ENCODE peak calls at places on chromosomes 4 and X, in ten cellular contexts. I is fibroblast of lung, F is OCI-LY7, M is IMR-90, D is ovary, H is upper lobe of left lung, S is GM23248, E is tibial artery, Z is A549, W is thoracic aorta. C is an unnamed sample.

GRCh38 chr4:21304061-21304541 is 603.8 kb downstream of the PACRGL start:
- DNase-seq in M (no peak), F (no peak), S (peak; percentile 2), H (peak; percentile 77), Z (no peak), E (no peak), D (peak; percentile 19), I (no peak), W (no peak), C (peak; percentile 7)

GRCh38 chr4:44522761-44523445 is 74.3 kb upstream of the KCTD8 start:
- DNase-seq in Z (no peak), D (no peak), W (no peak), I (no peak), H (no peak), S (no peak), F (no peak), M (no peak), E (no peak), C (no peak)

GRCh38 chr4:184983660-184984356 is 34.5 kb upstream of the HELT start:
- DNase-seq in F (peak; percentile 84), Z (peak; percentile 46), E (peak; percentile 38), I (peak; percentile 34), H (peak; percentile 91), W (no peak), M (peak; percentile 37), D (peak; percentile 59), S (peak; percentile 61), C (peak; percentile 43)

GRCh38 chrX:72060196-72060974 is 71.3 kb downstream of the RTL5 start:
- DNase-seq in Z (peak; percentile 18), W (no peak), D (no peak), E (peak; percentile 42), M (peak; percentile 5), F (no peak), H (no peak), S (peak; percentile 21), I (no peak), C (peak; percentile 11)

GRCh38 chrX:101918746-101919145 is 13.1 kb downstream of the ZMAT1 start:
- DNase-seq in D (no peak), E (no peak), Z (no peak), F (no peak), H (no peak), S (no peak), M (no peak), W (no peak), I (no peak), C (no peak)

GRCh38 chr4:151530783-151531182 is 121.8 kb downstream of the FHIP1A start:
- DNase-seq in S (peak; percentile 19), W (no peak), D (no peak), Z (peak; percentile 4), H (no peak), F (peak; percentile 5), I (no peak), E (no peak), M (no peak), C (no peak)

GRCh38 chrX:150913511-150913910 is 15.0 kb upstream of the CD99L2 start:
- DNase-seq in I (peak; percentile 21), F (no peak), Z (no peak), M (peak; percentile 41), H (no peak), S (peak; percentile 53), W (no peak), D (no peak), E (no peak), C (no peak)

GRCh38 chr4:78592104-78592783 is 40.7 kb downstream of the ANXA3 start:
- DNase-seq in W (no peak), Z (peak; percentile 12), S (peak; percentile 16), H (no peak), F (peak; percentile 30), I (no peak), M (no peak), E (no peak), D (no peak), C (no peak)

DNA sequence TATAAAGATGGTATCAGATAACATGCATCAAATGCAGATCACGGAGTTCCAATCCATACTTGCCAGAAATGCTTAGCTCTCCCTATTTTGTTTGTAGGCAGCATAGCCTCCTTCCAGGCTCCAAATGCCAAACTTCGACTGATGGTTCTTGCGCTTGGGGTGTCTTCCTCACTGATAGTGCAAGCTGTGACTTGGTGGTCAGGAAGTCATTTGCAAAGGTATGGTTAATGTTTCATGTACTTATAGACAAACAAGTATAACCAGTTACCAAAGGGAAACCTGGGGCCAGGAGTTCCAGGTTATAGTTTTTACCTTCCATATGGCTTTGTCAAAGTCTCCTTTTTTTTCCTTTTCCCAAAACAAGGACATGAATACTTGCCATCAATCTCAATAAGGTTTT is 5.3 kb downstream of the CWH43 start:
- DNase-seq in F (no peak), W (no peak), H (no peak), Z (no peak), I (no peak), M (no peak), D (no peak), E (no peak), S (no peak), C (no peak)
- H3K9me3 ChIP-seq in F (no peaks in the 10 kb centered on the region), W (no peaks in the 10 kb centered on the region), H (no peaks in the 10 kb centered on the region), Z (no peaks in the 10 kb centered on the region), I (no peaks in the 10 kb centered on the region), M (peaks cover under 1% of the 10 kb centered on the region), D (no peaks in the 10 kb centered on the region), E (no peaks in the 10 kb centered on the region), S (no peaks in the 10 kb centered on the region), C (no peaks in the 10 kb centered on the region)

GRCh38 chr4:42656736-42656985 is 244 bp downstream of the ATP8A1 start:
- DNase-seq in F (no peak), D (no peak), H (no peak), M (no peak), W (no peak), S (no peak), Z (no peak), I (no peak), E (no peak), C (no peak)

GRCh38 chr4:42653606-42654560 is 3.0 kb downstream of the ATP8A1 start:
- DNase-seq in S (no peak), E (no peak), W (no peak), H (no peak), F (no peak), M (no peak), I (peak; percentile 23), Z (no peak), D (no peak), C (peak; percentile 12)

GRCh38 chr4:42655248-42655647 is 1.7 kb downstream of the ATP8A1 start:
- DNase-seq in D (no peak), F (no peak), S (peak; percentile 10), W (no peak), M (no peak), I (no peak), Z (no peak), E (no peak), H (no peak), C (no peak)

GRCh38 chr4:42655921-42656735 is 777 bp downstream of the ATP8A1 start:
- DNase-seq in E (peak; percentile 45), M (no peak), Z (no peak), W (no peak), S (peak; percentile 35), I (no peak), D (no peak), F (peak; percentile 90), H (peak; percentile 88), C (peak; percentile 39)

DNA sequence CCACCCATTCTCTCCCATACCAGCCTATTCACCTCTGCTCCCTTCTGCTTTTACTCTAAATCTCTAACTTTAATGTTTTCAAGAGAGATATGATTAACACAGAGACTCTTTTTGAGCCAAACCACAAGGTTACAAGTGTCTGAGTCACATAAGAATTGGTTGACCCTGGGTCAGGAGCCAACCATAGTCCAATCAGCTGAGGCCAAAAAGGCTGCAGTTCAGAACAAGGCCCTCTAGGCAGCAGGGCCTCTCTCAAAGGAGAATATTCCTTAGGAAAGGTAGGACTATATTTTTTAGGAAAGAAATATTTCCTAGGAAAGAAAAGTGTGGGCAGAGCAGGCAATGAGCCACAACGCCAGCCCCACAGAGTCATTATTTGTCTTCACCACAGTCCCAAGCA is 2.3 kb downstream of the ATP8A1 start:
- DNase-seq in Z (no peak), F (no peak), H (no peak), M (peak; percentile 50), S (peak; percentile 87), I (peak; percentile 82), W (no peak), D (peak; percentile 14), E (peak; percentile 35), C (peak; percentile 46)
- H3K4me3 ChIP-seq in Z (no peak overlapping the region), F (peak overlapping the region; percentile 98), H (peak overlapping the region; percentile 70), M (no peak overlapping the region), S (no peak overlapping the region), I (no peak overlapping the region), W (no peak overlapping the region), D (no peak overlapping the region), E (no peak overlapping the region), C (no peak overlapping the region)

DNA sequence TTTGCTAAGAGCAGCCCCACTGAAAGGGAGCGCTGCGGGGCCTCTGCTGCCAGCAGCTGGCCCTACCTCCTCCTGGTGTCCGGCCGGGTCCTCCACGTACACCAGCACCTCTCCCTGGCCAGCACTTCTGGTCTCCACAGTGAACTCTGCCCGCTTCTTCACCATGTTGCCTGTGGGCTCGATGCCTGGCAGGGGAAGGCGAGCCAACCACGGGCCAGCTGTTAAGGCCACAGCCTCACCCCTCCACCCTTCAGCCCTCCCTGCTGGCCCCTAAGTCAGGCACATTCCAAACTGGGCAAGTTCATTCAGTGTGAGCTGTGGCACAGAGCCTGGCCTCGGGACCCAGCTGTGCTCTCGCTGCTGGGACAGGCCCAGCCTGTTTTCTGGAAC is 7.8 kb downstream of the FLNA start:
- DNase-seq in F (no peak), S (peak; percentile 34), I (no peak), D (no peak), M (no peak), Z (no peak), E (no peak), H (peak; percentile 39), W (no peak), C (no peak)
- H3K9me3 ChIP-seq in F (no peaks in the 10 kb centered on the region), S (no peaks in the 10 kb centered on the region), I (no peaks in the 10 kb centered on the region), D (no peaks in the 10 kb centered on the region), M (no peaks in the 10 kb centered on the region), Z (no peaks in the 10 kb centered on the region), E (no peaks in the 10 kb centered on the region), H (no peaks in the 10 kb centered on the region), W (no peaks in the 10 kb centered on the region), C (no peaks in the 10 kb centered on the region)

GRCh38 chrX:25018682-25019081 is 2.9 kb upstream of the ARX start:
- DNase-seq in W (no peak), M (no peak), F (no peak), S (no peak), I (no peak), D (no peak), E (no peak), H (no peak), Z (no peak), C (no peak)

GRCh38 chrX:25016361-25016671 is 551 bp upstream of the ARX start:
- DNase-seq in S (no peak), Z (no peak), W (no peak), H (peak; percentile 34), D (peak; percentile 51), F (no peak), M (no peak), E (no peak), I (no peak), C (no peak)

GRCh38 chrX:25016938-25017598 is 1.3 kb upstream of the ARX start:
- DNase-seq in E (no peak), Z (no peak), F (no peak), I (no peak), S (no peak), H (no peak), W (no peak), D (peak; percentile 39), M (no peak), C (no peak)

GRCh38 chrX:25015486-25016360 is at the start of gene ARX:
- DNase-seq in Z (peak; percentile 57), S (peak; percentile 65), H (peak; percentile 72), W (no peak), D (peak; percentile 85), E (peak; percentile 20), I (peak; percentile 53), M (peak; percentile 42), F (peak; percentile 33), C (peak; percentile 37)

GRCh38 chrX:25017667-25018247 is 2.0 kb upstream of the ARX start:
- DNase-seq in E (no peak), H (peak; percentile 43), M (no peak), D (peak; percentile 71), I (no peak), Z (no peak), S (no peak), W (no peak), F (no peak), C (no peak)
- H3K4me3 ChIP-seq in E (no peak overlapping the region), H (no peak overlapping the region), M (no peak overlapping the region), D (peak overlapping the region; percentile 14), I (no peak overlapping the region), Z (peak overlapping the region; percentile 41), S (no peak overlapping the region), W (no peak overlapping the region), F (no peak overlapping the region), C (no peak overlapping the region)